ENCODE peak calls at places on chromosomes 4 and X, in seven cellular contexts. O is uterus, N is A549, A is tibial artery, L is dorsolateral prefrontal cortex, S is psoas muscle, C is ovary. V is an unnamed sample.

GRCh38 chr4:6253111-6253510 is 16.5 kb upstream of the WFS1 start:
- DNase-seq in O (no peak), N (no peak), A (no peak), L (no peak), S (no peak), C (no peak), V (no peak)

GRCh38 chr4:91198951-91199350 is 1071.8 kb downstream of the CCSER1 start:
- DNase-seq in O (no peak), N (peak; percentile 4), A (no peak), L (no peak), S (no peak), C (no peak), V (no peak)

GRCh38 chrX:29044802-29045201 is 457.6 kb downstream of the IL1RAPL1 start:
- DNase-seq in O (no peak), N (no peak), A (no peak), L (no peak), S (no peak), C (no peak), V (no peak)

GRCh38 chrX:45508459-45508858 is 307.8 kb upstream of the DIPK2B start:
- DNase-seq in O (no peak), N (no peak), A (no peak), L (no peak), S (no peak), C (no peak), V (no peak)

GRCh38 chr4:5747746-5748365 is 36.9 kb downstream of the EVC start:
- DNase-seq in O (peak; percentile 67), N (no peak), A (peak; percentile 55), L (no peak), S (no peak), C (no peak), V (peak; percentile 53)

GRCh38 chr4:104826171-104826570 is 320.5 kb upstream of the TET2 start:
- DNase-seq in O (no peak), N (no peak), A (no peak), L (no peak), S (no peak), C (no peak), V (no peak)

GRCh38 chrX:152079768-152080167 is 58.6 kb downstream of the MAGEA10 start:
- DNase-seq in O (no peak), N (no peak), A (no peak), L (no peak), S (no peak), C (no peak), V (no peak)

GRCh38 chr4:103892616-103893015 is 172.8 kb upstream of the TACR3 start:
- DNase-seq in O (no peak), N (no peak), A (no peak), L (no peak), S (no peak), C (no peak), V (no peak)

GRCh38 chr4:67909910-67910905 is 26.4 kb upstream of the TMPRSS11D start:
- DNase-seq in O (no peak), N (peak; percentile 10), A (no peak), L (no peak), S (no peak), C (no peak), V (no peak)

GRCh38 chrX:133999013-133999705 is 13.8 kb upstream of the GPC3 start:
- DNase-seq in O (peak; percentile 59), N (no peak), A (no peak), L (no peak), S (no peak), C (peak; percentile 70), V (no peak)

GRCh38 chr4:149077142-149077541 is 634.9 kb upstream of the NR3C2 start:
- DNase-seq in O (no peak), N (no peak), A (no peak), L (no peak), S (no peak), C (no peak), V (no peak)

GRCh38 chr4:114156371-114156770 is 176.9 kb upstream of the ARSJ start:
- DNase-seq in O (no peak), N (no peak), A (no peak), L (no peak), S (no peak), C (no peak), V (no peak)

GRCh38 chr4:38131371-38132139 is 171.4 kb downstream of the PTTG2 start:
- DNase-seq in O (peak; percentile 38), N (no peak), A (no peak), L (no peak), S (no peak), C (no peak), V (no peak)

GRCh38 chr4:106809083-106809482 is 227.0 kb downstream of the DKK2 start:
- DNase-seq in O (no peak), N (peak; percentile 20), A (no peak), L (no peak), S (no peak), C (no peak), V (no peak)

GRCh38 chr4:110278127-110278526 is 79.7 kb upstream of the ELOVL6 start:
- DNase-seq in O (no peak), N (no peak), A (no peak), L (no peak), S (no peak), C (no peak), V (no peak)

GRCh38 chrX:148507413-148507812 is 7.0 kb downstream of the AFF2 start:
- DNase-seq in O (no peak), N (no peak), A (no peak), L (no peak), S (no peak), C (no peak), V (no peak)

GRCh38 chr4:95415346-95415771 is 133.4 kb downstream of the UNC5C start:
- DNase-seq in O (no peak), N (peak; percentile 36), A (no peak), L (no peak), S (no peak), C (no peak), V (no peak)

GRCh38 chr4:95409127-95409526 is 139.6 kb downstream of the UNC5C start:
- DNase-seq in O (no peak), N (peak; percentile 9), A (no peak), L (no peak), S (no peak), C (no peak), V (no peak)

GRCh38 chr4:95410387-95411005 is 138.3 kb downstream of the UNC5C start:
- DNase-seq in O (no peak), N (no peak), A (no peak), L (no peak), S (no peak), C (no peak), V (no peak)

DNA sequence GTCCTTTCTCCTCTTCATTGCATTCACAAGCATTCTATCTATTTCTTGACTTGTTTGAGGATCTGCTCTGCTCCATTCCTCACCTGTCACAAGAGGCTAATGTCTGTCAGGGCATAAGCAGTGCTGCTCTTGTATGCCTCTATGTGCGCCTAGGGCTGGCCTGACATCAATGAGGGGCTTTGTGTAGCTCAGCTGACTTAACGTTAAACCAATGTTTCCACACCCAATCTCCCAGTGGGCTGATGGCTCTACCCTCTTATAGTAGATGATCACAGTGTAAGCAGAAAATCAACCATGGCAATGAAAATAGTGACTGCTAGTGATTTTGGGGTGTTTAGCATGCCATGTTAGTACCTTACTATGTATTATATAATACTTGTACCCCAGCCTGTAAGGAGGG is 139.0 kb downstream of the UNC5C start:
- DNase-seq in O (no peak), N (no peak), A (no peak), L (no peak), S (no peak), C (no peak), V (no peak)
- TF ChIP-seq CTCF in O (no peak), N (no peak), A (no peak), L (no peak), S (no peak), C (no peak), V (no peak)

GRCh38 chrX:68991691-68992345 is 163.0 kb downstream of the EFNB1 start:
- DNase-seq in O (no peak), N (no peak), A (no peak), L (no peak), S (no peak), C (no peak), V (no peak)

GRCh38 chrX:68988865-68989264 is 160.0 kb downstream of the EFNB1 start:
- DNase-seq in O (no peak), N (no peak), A (no peak), L (no peak), S (no peak), C (no peak), V (no peak)

GRCh38 chrX:68990948-68991347 is 162.1 kb downstream of the EFNB1 start:
- DNase-seq in O (no peak), N (no peak), A (no peak), L (no peak), S (no peak), C (no peak), V (no peak)

GRCh38 chrX:68989456-68989855 is 160.6 kb downstream of the EFNB1 start:
- DNase-seq in O (no peak), N (no peak), A (no peak), L (no peak), S (no peak), C (no peak), V (no peak)

DNA sequence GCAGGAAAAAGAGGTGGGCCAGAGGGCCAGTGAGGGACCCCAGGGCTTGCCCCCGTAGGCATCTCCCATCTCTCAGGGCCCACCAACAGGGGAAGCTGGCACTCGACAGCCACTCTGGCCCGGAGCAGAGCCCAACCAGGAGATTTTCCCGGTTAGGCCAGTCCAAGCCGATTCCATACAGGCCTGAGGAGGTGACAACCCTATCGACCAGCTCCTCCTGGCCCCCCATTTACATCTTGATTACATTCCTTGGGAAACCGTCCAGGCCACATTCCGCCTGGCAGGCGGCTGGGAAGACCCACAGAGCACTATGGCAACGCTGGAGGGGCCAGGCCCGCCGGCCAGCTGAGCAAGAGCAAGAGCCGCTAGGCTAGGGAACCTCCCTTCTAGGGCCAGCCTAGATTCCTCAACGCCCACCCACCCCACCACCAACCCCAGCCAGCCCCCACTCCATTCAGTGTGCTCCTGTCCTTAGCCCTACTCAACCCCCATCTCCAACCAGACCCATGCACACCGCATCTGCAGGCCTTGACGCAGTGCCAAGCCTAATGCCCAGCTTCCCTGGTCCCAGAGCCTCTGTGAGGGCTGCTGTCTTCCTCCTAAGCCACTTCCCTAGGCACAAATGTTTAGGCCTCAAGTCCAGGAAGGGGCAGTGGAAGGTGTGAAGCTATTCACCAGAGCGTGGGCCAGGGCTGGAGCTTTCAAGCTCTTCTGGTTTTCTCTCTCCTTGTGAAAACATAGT is 161.2 kb downstream of the EFNB1 start:
- DNase-seq in O (peak; percentile 30), N (no peak), A (peak; percentile 24), L (no peak), S (no peak), C (no peak), V (peak; percentile 51)
- H3K27ac ChIP-seq in O (no peak overlapping the region), N (no peak overlapping the region), A (peak overlapping the region; percentile 55), L (no peak overlapping the region), S (no peak overlapping the region), C (no peak overlapping the region), V (peak overlapping the region; percentile 7)

GRCh38 chr4:121050251-121050650 is 22.1 kb downstream of the NDNF start:
- DNase-seq in O (no peak), N (no peak), A (no peak), L (no peak), S (no peak), C (no peak), V (no peak)
- TF ChIP-seq CTCF in O (peak; percentile 12), N (no peak), A (peak; percentile 23), L (peak; percentile 23), S (peak; percentile 12), C (peak; percentile 37), V (peak; percentile 36)

DNA sequence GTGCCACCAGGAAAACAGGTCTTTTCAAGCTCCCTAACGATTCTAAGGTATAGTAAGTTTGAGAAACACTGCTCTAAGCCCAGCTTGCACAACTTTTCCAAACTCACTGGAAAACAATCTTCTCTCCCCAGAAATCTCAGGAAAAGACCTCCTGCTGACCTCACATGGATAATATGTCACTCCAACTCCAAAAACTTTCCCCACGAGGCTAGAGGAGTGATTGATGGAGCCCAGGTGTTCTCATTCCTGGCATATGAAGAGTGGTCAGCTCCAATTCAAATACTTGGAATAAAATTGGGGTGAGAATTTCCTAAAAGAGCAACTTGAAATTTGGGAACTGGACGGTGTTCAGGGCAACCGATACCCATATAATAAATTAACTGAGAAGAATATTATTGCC is 299.9 kb downstream of the PPP4R3C start:
- DNase-seq in O (no peak), N (no peak), A (no peak), L (no peak), S (no peak), C (no peak), V (no peak)
- H3K27ac ChIP-seq in O (no peak overlapping the region), N (no peak overlapping the region), A (no peak overlapping the region), L (no peak overlapping the region), S (no peak overlapping the region), C (no peak overlapping the region), V (no peak overlapping the region)